ENCODE peak calls at places on chromosomes 3 and 15, in nine cellular contexts. F is cardiac muscle cell, Q is brain microvascular endothelial cell, X is uterus, E is pancreas, R is stomach, K is OCI-LY7, W is dorsolateral prefrontal cortex, J is body of pancreas. Z is an unnamed sample.

GRCh38 chr3:158395421-158395820 is 175.6 kb upstream of the MLF1 start:
- DNase-seq in W (no peak), K (no peak), R (no peak), Q (peak; percentile 12), X (no peak), E (no peak), J (no peak), F (no peak), Z (no peak)

GRCh38 chr3:192825657-192826200 is 91.9 kb downstream of the MB21D2 start:
- DNase-seq in X (no peak), K (peak; percentile 69), R (no peak), F (no peak), J (no peak), Q (no peak), E (no peak), W (no peak), Z (no peak)

GRCh38 chr3:197428117-197428761 is 127.5 kb downstream of the BDH1 start:
- DNase-seq in K (no peak), J (no peak), Q (no peak), E (no peak), W (no peak), X (no peak), R (peak; percentile 65), F (no peak), Z (no peak)

GRCh38 chr15:56052389-56053045 is 59.1 kb upstream of the NEDD4 start:
- DNase-seq in F (peak; percentile 67), E (no peak), J (peak; percentile 32), K (peak; percentile 60), Q (no peak), W (no peak), X (peak; percentile 31), R (no peak), Z (no peak)

GRCh38 chr3:57164606-57165573 is at the start of gene IL17RD:
- DNase-seq in K (peak; percentile 84), E (peak; percentile 84), Q (peak; percentile 48), X (peak; percentile 88), W (no peak), F (peak; percentile 95), R (peak; percentile 79), J (peak; percentile 78), Z (peak; percentile 37)

GRCh38 chr3:99246010-99246654 is 344.6 kb upstream of the DCBLD2 start:
- DNase-seq in F (no peak), X (no peak), W (no peak), K (no peak), J (no peak), E (no peak), R (no peak), Q (peak; percentile 21), Z (no peak)

GRCh38 chr3:176994876-176995781 is 202.2 kb downstream of the TBL1XR1 start:
- DNase-seq in R (no peak), X (no peak), W (no peak), J (no peak), Q (no peak), F (no peak), E (no peak), K (no peak), Z (no peak)

GRCh38 chr3:7881946-7882345 is 619.7 kb upstream of the LMCD1 start:
- DNase-seq in R (no peak), W (no peak), K (no peak), J (no peak), F (no peak), E (no peak), X (no peak), Q (no peak), Z (no peak)

GRCh38 chr15:49236869-49237268 is 66.8 kb downstream of the GALK2 start:
- DNase-seq in K (no peak), Q (no peak), W (no peak), R (no peak), X (no peak), F (no peak), E (no peak), J (no peak), Z (no peak)

GRCh38 chr3:142243134-142243533 is 17.7 kb upstream of the GK5 start:
- DNase-seq in X (no peak), J (no peak), W (no peak), E (no peak), K (no peak), Q (no peak), R (no peak), F (no peak), Z (no peak)

GRCh38 chr3:98329392-98330124 is 24.1 kb upstream of the OR5K4 start:
- DNase-seq in E (no peak), J (peak; percentile 46), F (peak; percentile 57), R (peak; percentile 43), W (peak; percentile 68), K (peak; percentile 56), X (no peak), Q (peak; percentile 64), Z (peak; percentile 7)

GRCh38 chr3:143157957-143158548 is 38.5 kb downstream of the CHST2 start:
- DNase-seq in X (no peak), J (no peak), K (no peak), F (no peak), Q (no peak), W (no peak), R (no peak), E (no peak), Z (no peak)

GRCh38 chr3:66483006-66483928 is 17.6 kb downstream of the LRIG1 start:
- DNase-seq in Q (peak; percentile 71), R (peak; percentile 59), W (peak; percentile 96), F (no peak), E (peak; percentile 76), J (peak; percentile 73), X (peak; percentile 89), K (peak; percentile 58), Z (peak; percentile 91)
- H3K27ac ChIP-seq in Q (peak overlapping the region; percentile 49), R (peak overlapping the region; percentile 64), W (peak overlapping the region; percentile 93), F (peak overlapping the region; percentile 18), E (peak overlapping the region; percentile 51), J (peak overlapping the region; percentile 84), X (peak overlapping the region; percentile 88), K (peak overlapping the region; percentile 51), Z (peak overlapping the region; percentile 94)

GRCh38 chr3:95654567-95655362 is 1159.6 kb upstream of the EPHA6 start:
- DNase-seq in X (no peak), K (no peak), E (no peak), F (no peak), R (no peak), W (no peak), Q (no peak), J (no peak), Z (no peak)

DNA sequence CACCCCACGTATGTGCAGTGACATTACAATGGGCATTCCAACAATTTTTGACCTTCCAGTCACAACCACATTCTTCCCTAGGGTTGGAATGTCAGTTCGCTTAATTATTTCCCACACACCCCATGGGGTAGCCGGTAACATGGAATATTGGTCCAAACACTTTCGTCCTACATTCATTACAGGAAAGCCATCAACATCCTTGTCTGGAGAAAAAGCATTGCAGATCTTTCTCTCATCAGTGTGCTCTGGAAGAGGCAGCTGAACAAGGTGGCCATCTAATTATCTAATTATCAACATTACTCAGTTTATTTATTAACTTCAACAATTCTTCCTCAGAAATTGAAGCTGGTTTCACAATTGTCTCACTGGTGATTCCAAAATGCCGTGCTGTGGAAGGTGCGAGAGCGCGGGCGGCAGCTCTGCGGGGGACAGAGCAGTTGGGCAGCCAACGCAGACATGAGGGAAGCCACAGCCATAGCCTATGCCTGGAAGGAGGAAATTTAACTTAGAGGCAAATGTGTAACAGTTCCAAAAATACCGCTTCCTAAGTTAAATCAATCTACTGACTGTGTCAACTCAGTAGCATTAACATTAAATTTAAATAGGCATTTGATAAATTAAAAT is 1158.9 kb upstream of the EPHA6 start:
- DNase-seq in Q (no peak), R (no peak), X (no peak), F (no peak), K (no peak), J (no peak), E (no peak), W (no peak), Z (no peak)
- H3K27ac ChIP-seq in Q (no peak overlapping the region), R (no peak overlapping the region), X (no peak overlapping the region), F (no peak overlapping the region), K (no peak overlapping the region), J (no peak overlapping the region), E (no peak overlapping the region), W (no peak overlapping the region), Z (no peak overlapping the region)

GRCh38 chr3:4714045-4714444 is 220.9 kb downstream of the ITPR1 start:
- DNase-seq in W (no peak), R (no peak), J (no peak), Q (no peak), F (no peak), X (no peak), K (no peak), E (no peak), Z (no peak)

GRCh38 chr3:4718179-4718736 is 225.1 kb downstream of the ITPR1 start:
- DNase-seq in E (no peak), Q (no peak), J (no peak), R (no peak), X (no peak), W (no peak), K (no peak), F (no peak), Z (no peak)

GRCh38 chr3:4717363-4717740 is 224.2 kb downstream of the ITPR1 start:
- DNase-seq in X (no peak), Q (no peak), R (no peak), K (no peak), E (no peak), J (no peak), F (no peak), W (no peak), Z (no peak)

GRCh38 chr3:4716731-4717362 is 223.7 kb downstream of the ITPR1 start:
- DNase-seq in W (no peak), F (no peak), J (no peak), X (peak; percentile 52), R (no peak), E (no peak), K (no peak), Q (peak; percentile 73), Z (no peak)

GRCh38 chr3:4716231-4716630 is 223.1 kb downstream of the ITPR1 start:
- DNase-seq in X (no peak), J (no peak), F (no peak), Q (no peak), R (no peak), K (no peak), W (no peak), E (no peak), Z (no peak)
- H3K27ac ChIP-seq in X (peak overlapping the region; percentile 70), J (no peak overlapping the region), F (no peak overlapping the region), Q (peak overlapping the region; percentile 56), R (no peak overlapping the region), K (no peak overlapping the region), W (no peak overlapping the region), E (no peak overlapping the region), Z (no peak overlapping the region)

DNA sequence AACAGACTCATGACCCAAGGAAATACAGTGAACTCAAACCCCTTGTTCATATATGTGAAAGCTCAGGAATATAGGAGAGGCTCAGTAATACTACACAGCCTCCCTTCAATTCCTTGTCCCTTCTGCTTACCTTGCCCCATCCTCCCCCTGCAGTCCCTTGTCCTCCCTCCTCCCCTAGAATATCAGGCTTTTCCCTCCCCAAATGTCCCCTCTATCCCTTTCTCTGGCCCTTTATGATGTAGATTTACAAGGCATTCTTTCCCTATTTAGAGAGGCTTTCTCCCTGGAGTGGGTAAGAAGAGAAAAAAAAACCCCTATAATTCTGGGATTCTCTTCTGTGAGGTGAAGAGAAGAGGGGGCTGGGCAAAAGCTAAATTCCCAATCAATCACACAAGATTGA is 64.9 kb upstream of the KBTBD8 start:
- DNase-seq in X (no peak), W (no peak), K (no peak), Q (no peak), E (no peak), F (no peak), J (no peak), R (no peak), Z (no peak)
- H3K27ac ChIP-seq in X (no peak overlapping the region), W (no peak overlapping the region), K (no peak overlapping the region), Q (no peak overlapping the region), E (no peak overlapping the region), F (no peak overlapping the region), J (no peak overlapping the region), R (no peak overlapping the region), Z (no peak overlapping the region)

Z was measured in substantia nigra.